ENCODE peak calls at places on chromosome 12, in four cellular contexts. X is ELR, Y is GM12865, P is amniotic epithelial cell. S is an unnamed sample.
A peak's percentile ranks its signal among the peaks of the same experiment; 100 is the strongest.

GRCh38 chr12:96237465-96238077 is 43.4 kb downstream of the ELK3 start:
- DNase-seq in P (peak; percentile 95), Y (no peak), X (peak; percentile 94), S (no peak)

GRCh38 chr12:126156806-126157574 is 1091.8 kb downstream of the AACS start:
- DNase-seq in Y (no peak), P (no peak), X (no peak), S (peak; percentile 53)

GRCh38 chr12:53805801-53806200 is 54.0 kb upstream of the CISTR start:
- DNase-seq in Y (no peak), P (peak; percentile 85), X (peak; percentile 58), S (no peak)

GRCh38 chr12:50040657-50041056 is 15.4 kb upstream of the RACGAP1 start:
- DNase-seq in X (no peak), P (no peak), Y (no peak), S (no peak)

GRCh38 chr12:113766880-113767878 is 198.9 kb downstream of the RBM19 start:
- DNase-seq in Y (no peak), X (peak; percentile 86), P (peak; percentile 53), S (peak; percentile 22)

GRCh38 chr12:57604454-57605307 is at the start of gene DTX3:
- DNase-seq in X (peak; percentile 57), Y (peak; percentile 46), P (peak; percentile 29), S (peak; percentile 74)

GRCh38 chr12:106369624-106370346 is 12.2 kb downstream of the POLR3B start:
- DNase-seq in X (peak; percentile 88), P (peak; percentile 92), Y (no peak), S (no peak)

GRCh38 chr12:54603173-54603814 is 14.8 kb upstream of the PPP1R1A start:
- DNase-seq in X (peak; percentile 82), Y (peak; percentile 81), P (peak; percentile 75), S (peak; percentile 83)

GRCh38 chr12:113891737-113892520 is 74.2 kb downstream of the RBM19 start:
- DNase-seq in X (no peak), Y (no peak), P (no peak), S (no peak)